ENCODE peak calls at places on chromosomes 12 and 14, in four cellular contexts. M, B, Q and P are unnamed samples. For H3K36me3, the result is how much of the 10 kb centered on the place peaks cover.

GRCh38 chr14:22520786-22521185 is 68.2 kb downstream of the DAD1 start:
- DNase-seq in M (no peak), B (no peak), Q (no peak), P (no peak)

GRCh38 chr12:104974626-104975290 is 11.4 kb upstream of the NOPCHAP1 start:
- DNase-seq in M (peak), B (no peak), Q (no peak), P (no peak)

GRCh38 chr12:82998509-82998908 is 311.8 kb downstream of the TMTC2 start:
- DNase-seq in M (no peak), B (no peak), Q (no peak), P (no peak)

GRCh38 chr14:99267871-99268775 is 3.9 kb downstream of the BCL11B start:
- DNase-seq in M (no peak), B (no peak), Q (peak), P (no peak)

GRCh38 chr12:40569626-40570179 is 122.5 kb upstream of the CNTN1 start:
- DNase-seq in M (no peak), B (no peak), Q (no peak), P (no peak)

GRCh38 chr12:108805136-108805535 is 52.2 kb downstream of the SSH1 start:
- DNase-seq in M (no peak), B (no peak), Q (peak), P (no peak)

GRCh38 chr12:94225924-94226630 is 77.7 kb downstream of the PLXNC1 start:
- DNase-seq in M (no peak), B (no peak), Q (no peak), P (no peak)

GRCh38 chr12:51076235-51076930 is 7.0 kb downstream of the CSRNP2 start:
- DNase-seq in M (no peak), B (no peak), Q (no peak), P (no peak)

GRCh38 chr12:120259418-120260202 is 5.9 kb downstream of the PXN start:
- DNase-seq in M (no peak), B (peak), Q (no peak), P (no peak)

GRCh38 chr14:31944256-31945073 is 132.6 kb upstream of the ARHGAP5 start:
- DNase-seq in M (no peak), B (no peak), Q (no peak), P (no peak)

GRCh38 chr12:79997115-79997805 is 62.4 kb upstream of the PPP1R12A start:
- DNase-seq in M (no peak), B (no peak), Q (no peak), P (no peak)

GRCh38 chr12:55906056-55906455 is 21.6 kb downstream of the PYM1 start:
- DNase-seq in M (no peak), B (no peak), Q (no peak), P (no peak)

GRCh38 chr14:104284107-104284592 is 145.8 kb downstream of the KIF26A start:
- DNase-seq in M (no peak), B (peak), Q (peak), P (no peak)

GRCh38 chr12:132571051-132571450 is 39.3 kb downstream of the LRCOL1 start:
- DNase-seq in M (no peak), B (no peak), Q (no peak), P (no peak)

GRCh38 chr14:54001189-54001878 is 44.7 kb upstream of the BMP4 start:
- DNase-seq in M (no peak), B (no peak), Q (no peak), P (no peak)

GRCh38 chr12:68319988-68320623 is 12.1 kb downstream of the MDM1 start:
- DNase-seq in M (no peak), B (peak), Q (no peak), P (no peak)

GRCh38 chr14:51928568-51928967 is 60.8 kb upstream of the RTRAF start:
- DNase-seq in M (no peak), B (no peak), Q (no peak), P (no peak)

GRCh38 chr12:104792570-104792969 is 165.5 kb downstream of the SLC41A2 start:
- DNase-seq in M (peak), B (peak), Q (peak), P (peak)

GRCh38 chr12:116179384-116179783 is 98.1 kb downstream of the MED13L start:
- DNase-seq in M (no peak), B (no peak), Q (no peak), P (no peak)

GRCh38 chr12:23055004-23055403 is 430.0 kb downstream of the ETNK1 start:
- DNase-seq in M (peak), B (no peak), Q (no peak), P (no peak)

GRCh38 chr12:15527201-15527782 is 205.0 kb downstream of the PTPRO start:
- DNase-seq in M (no peak), B (no peak), Q (peak), P (no peak)

GRCh38 chr14:52902971-52903385 is 47.9 kb downstream of the FERMT2 start:
- DNase-seq in M (no peak), B (no peak), Q (no peak), P (no peak)

GRCh38 chr12:120680165-120680738 is 6.7 kb upstream of the MLEC start:
- DNase-seq in M (no peak), B (no peak), Q (no peak), P (no peak)

GRCh38 chr14:104036250-104036649 is 49.2 kb upstream of the ASPG start:
- DNase-seq in M (no peak), B (no peak), Q (no peak), P (no peak)

GRCh38 chr14:54483848-54484247 is 4.9 kb downstream of the GMFB start:
- DNase-seq in M (no peak), B (no peak), Q (no peak), P (no peak)

GRCh38 chr14:92549853-92550244 is 36.3 kb downstream of the RIN3 start:
- DNase-seq in M (no peak), B (peak), Q (peak), P (peak)

GRCh38 chr12:112473056-112473455 is 54.3 kb downstream of the PTPN11 start:
- DNase-seq in M (no peak), B (no peak), Q (no peak), P (no peak)
- H3K36me3 ChIP-seq in M (under half), B (under half), Q (under half), P (under half)

GRCh38 chr14:36656769-36657408 is 4.8 kb upstream of the PAX9 start:
- DNase-seq in M (no peak), B (no peak), Q (no peak), P (no peak)
- H3K4me3 ChIP-seq in M (no peak), B (peak), Q (peak), P (peak)

DNA sequence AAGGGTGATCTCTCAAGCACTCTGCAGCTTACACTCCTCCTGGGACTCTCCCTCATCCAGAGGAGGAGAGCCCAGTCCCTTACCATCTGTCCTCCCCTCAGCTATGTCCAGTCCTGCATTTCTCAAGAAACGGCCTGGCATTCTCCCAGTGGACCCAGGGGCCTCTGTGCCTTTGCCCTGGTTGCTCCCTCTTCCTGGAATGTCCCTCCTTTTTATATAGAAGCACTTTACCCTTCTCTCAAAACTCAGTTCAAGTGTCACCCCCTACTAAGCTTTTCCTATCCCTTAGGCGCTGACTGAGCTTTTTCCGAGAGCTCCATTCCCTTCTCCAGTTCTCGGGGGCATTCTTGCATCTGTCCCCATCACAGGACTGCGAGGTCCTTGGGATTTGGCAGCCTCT is 8.9 kb upstream of the GLRX5 start:
- DNase-seq in M (no peak), B (no peak), Q (no peak), P (no peak)
- H3K27ac ChIP-seq in M (peak), B (peak), Q (peak), P (peak)

GRCh38 chr12:53039851-53040250 is 10.0 kb upstream of the TNS2 start:
- DNase-seq in M (no peak), B (no peak), Q (no peak), P (no peak)
- H3K36me3 ChIP-seq in M (under half), B (under half), Q (under half), P (under half)

GRCh38 chr12:26643532-26644315 is 189.3 kb downstream of the ITPR2 start:
- DNase-seq in M (no peak), B (no peak), Q (no peak), P (no peak)
- H3K4me3 ChIP-seq in M (no peak), B (no peak), Q (no peak), P (no peak)

DNA sequence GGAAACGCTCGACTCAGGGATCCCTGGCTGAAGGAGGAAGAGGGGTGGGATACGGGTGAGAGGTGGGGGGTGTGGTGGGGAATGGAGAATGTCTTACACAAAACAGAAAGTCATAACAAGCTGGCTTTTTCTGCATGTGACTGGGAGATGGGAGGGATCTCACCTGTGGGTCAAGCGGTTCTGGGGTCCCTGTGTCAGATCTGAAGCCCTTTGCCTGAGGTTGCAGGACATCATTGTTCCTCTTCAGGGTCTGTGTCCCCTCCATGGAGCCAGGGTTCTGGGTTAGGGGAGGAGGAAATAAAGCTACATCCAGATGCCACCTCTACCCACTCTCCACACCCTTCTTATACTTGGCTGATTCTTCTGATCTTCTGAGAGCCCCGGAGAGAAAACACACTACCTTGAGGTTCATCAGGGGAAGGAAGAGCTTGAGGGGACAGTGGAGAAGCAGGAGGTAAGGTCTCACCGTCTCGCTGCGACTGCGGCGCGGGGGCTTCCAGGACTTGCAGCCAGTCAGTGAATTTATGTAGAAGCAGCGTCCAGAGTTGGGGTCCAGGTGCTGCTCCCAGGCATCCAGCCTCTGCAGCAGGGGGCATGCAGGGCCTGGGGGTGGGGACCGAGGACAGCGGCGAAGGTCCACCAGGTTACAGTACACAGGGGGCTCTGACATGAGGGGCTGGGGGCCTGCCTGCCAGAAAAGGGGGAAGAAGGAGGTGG is 2.5 kb downstream of the ARHGAP9 start:
- DNase-seq in M (no peak), B (no peak), Q (no peak), P (no peak)
- H3K27ac ChIP-seq in M (no peak), B (peak), Q (no peak), P (no peak)

DNA sequence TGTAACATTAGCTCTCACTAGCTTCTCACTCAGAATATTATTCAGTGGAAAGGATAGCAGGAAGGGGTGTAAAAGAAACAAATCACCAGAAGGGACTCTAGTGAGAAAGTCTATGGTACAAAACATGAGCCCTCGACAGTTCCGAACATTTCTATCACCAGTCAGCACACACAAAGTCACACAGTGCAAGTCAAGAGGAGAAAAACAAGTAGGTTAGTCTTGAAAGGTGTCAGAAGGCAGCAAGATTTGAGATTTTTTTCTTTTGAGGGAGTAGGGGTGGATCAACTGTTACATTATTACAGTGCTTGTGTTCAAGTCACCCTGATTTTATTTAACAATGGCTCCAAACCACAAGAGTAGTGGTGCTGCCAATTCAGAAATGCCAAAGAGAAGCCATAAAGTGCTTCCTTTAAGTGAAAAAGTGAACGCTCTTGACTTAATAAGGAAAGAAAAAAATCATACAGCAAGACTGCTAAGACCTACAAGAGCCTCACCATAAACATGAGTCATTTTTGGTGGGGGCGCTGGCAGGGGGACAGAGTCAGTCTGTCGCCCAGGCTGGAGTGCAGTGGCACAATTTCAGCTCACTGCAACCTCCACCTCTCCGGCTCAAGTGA is 42.3 kb downstream of the GNS start:
- DNase-seq in M (no peak), B (no peak), Q (no peak), P (no peak)
- H3K36me3 ChIP-seq in M (under half), B (under half), Q (half or more), P (under half)

GRCh38 chr12:60281522-60281921 is 685.7 kb downstream of the SLC16A7 start:
- DNase-seq in M (no peak), B (no peak), Q (no peak), P (no peak)

GRCh38 chr12:60279224-60279623 is 683.4 kb downstream of the SLC16A7 start:
- DNase-seq in M (no peak), B (no peak), Q (no peak), P (no peak)

GRCh38 chr12:60278209-60278608 is 682.4 kb downstream of the SLC16A7 start:
- DNase-seq in M (no peak), B (no peak), Q (no peak), P (no peak)
- H3K4me3 ChIP-seq in M (no peak), B (no peak), Q (no peak), P (no peak)